ENCODE peak calls at places on chromosome 18, in four cellular contexts. One of them, this sample, is unnamed.

GRCh38 chr18:47561316-47561715 is 309.9 kb upstream of the SKOR2 start:
- DNase-seq in skeletal muscle cell: no peak
- DNase-seq in GM19239: no peak
- DNase-seq in Peyer's patch: no peak
- DNase-seq in this sample: no peak

GRCh38 chr18:24322594-24323136 is 75.0 kb downstream of the OSBPL1A start:
- DNase-seq in skeletal muscle cell: no peak
- DNase-seq in GM19239: no peak
- DNase-seq in Peyer's patch: no peak
- DNase-seq in this sample: no peak

GRCh38 chr18:48663931-48664847 is 125.4 kb downstream of the CTIF start:
- DNase-seq in skeletal muscle cell: no peak
- DNase-seq in GM19239: peak
- DNase-seq in Peyer's patch: peak
- DNase-seq in this sample: peak

GRCh38 chr18:79604913-79605235 is 74.7 kb upstream of the CTDP1 start:
- DNase-seq in skeletal muscle cell: no peak
- DNase-seq in GM19239: no peak
- DNase-seq in Peyer's patch: no peak
- DNase-seq in this sample: no peak

GRCh38 chr18:49123431-49123830 is 172.7 kb upstream of the SMAD7 start:
- DNase-seq in skeletal muscle cell: no peak
- DNase-seq in GM19239: no peak
- DNase-seq in Peyer's patch: no peak
- DNase-seq in this sample: no peak

GRCh38 chr18:77135339-77136075 is 2.9 kb upstream of the MBP start:
- DNase-seq in skeletal muscle cell: no peak
- DNase-seq in GM19239: no peak
- DNase-seq in Peyer's patch: no peak
- DNase-seq in this sample: no peak

GRCh38 chr18:22494771-22495170 is 77.1 kb upstream of the CTAGE1 start:
- DNase-seq in skeletal muscle cell: peak
- DNase-seq in GM19239: no peak
- DNase-seq in Peyer's patch: no peak
- DNase-seq in this sample: no peak

GRCh38 chr18:8301427-8302172 is 307.6 kb upstream of the RAB12 start:
- DNase-seq in skeletal muscle cell: no peak
- DNase-seq in GM19239: no peak
- DNase-seq in Peyer's patch: no peak
- DNase-seq in this sample: no peak

GRCh38 chr18:13525381-13526029 is 200.9 kb downstream of the FAM210A start:
- DNase-seq in skeletal muscle cell: no peak
- DNase-seq in GM19239: no peak
- DNase-seq in Peyer's patch: no peak
- DNase-seq in this sample: no peak

GRCh38 chr18:3688682-3689081 is 238.7 kb downstream of the TGIF1 start:
- DNase-seq in skeletal muscle cell: peak
- DNase-seq in GM19239: no peak
- DNase-seq in Peyer's patch: no peak
- DNase-seq in this sample: no peak

GRCh38 chr18:21439453-21439852 is 161.1 kb downstream of the ESCO1 start:
- DNase-seq in skeletal muscle cell: peak
- DNase-seq in GM19239: no peak
- DNase-seq in Peyer's patch: no peak
- DNase-seq in this sample: no peak

GRCh38 chr18:2102022-2102421 is 469.3 kb downstream of the METTL4 start:
- DNase-seq in skeletal muscle cell: no peak
- DNase-seq in GM19239: no peak
- DNase-seq in Peyer's patch: no peak
- DNase-seq in this sample: no peak

GRCh38 chr18:23885750-23886149 is 128.8 kb upstream of the TTC39C start:
- DNase-seq in skeletal muscle cell: no peak
- DNase-seq in GM19239: no peak
- DNase-seq in Peyer's patch: no peak
- DNase-seq in this sample: no peak

This sample was measured in frontal cortex.